ENCODE peak calls at places on chromosomes 4 and X, in eight cellular contexts. T is naive thymus-derived CD4-positive, alpha-beta T cell; C is adrenal gland; I is suprapubic skin; F is MM.1S; Z is CD4-positive, CD25-positive, alpha-beta regulatory T cell; D is mammary epithelial cell; B is neuronal stem cell. P is an unnamed sample.

GRCh38 chrX:139844163-139844562 is 88.7 kb downstream of the ATP11C start:
- DNase-seq in I (no peak), D (no peak), F (no peak), T (no peak), B (no peak), C (no peak), Z (no peak), P (no peak)

GRCh38 chrX:115413246-115413878 is 123.8 kb downstream of the LUZP4 start:
- DNase-seq in Z (no peak), I (no peak), D (no peak), C (no peak), B (no peak), T (no peak), F (no peak), P (no peak)

GRCh38 chr4:62543002-62543401 is 1342.9 kb downstream of the ADGRL3 start:
- DNase-seq in D (no peak), C (no peak), Z (no peak), T (no peak), F (peak; percentile 9), I (no peak), B (no peak), P (no peak)

GRCh38 chr4:155512812-155513211 is 136.0 kb upstream of the MAP9 start:
- DNase-seq in I (no peak), B (no peak), D (no peak), F (no peak), C (no peak), Z (no peak), T (no peak), P (no peak)

GRCh38 chrX:88425739-88426138 is 321.3 kb upstream of the CPXCR1 start:
- DNase-seq in B (no peak), F (peak; percentile 44), T (no peak), D (no peak), C (no peak), I (no peak), Z (no peak), P (no peak)

GRCh38 chr4:184396001-184396400 is 78.3 kb downstream of the IRF2 start:
- DNase-seq in C (no peak), T (no peak), F (no peak), B (no peak), D (no peak), I (no peak), Z (no peak), P (no peak)

GRCh38 chr4:31793907-31794306 is 1073.7 kb downstream of the PCDH7 start:
- DNase-seq in C (no peak), F (no peak), D (no peak), Z (no peak), B (no peak), I (no peak), T (no peak), P (no peak)

GRCh38 chr4:72375050-72375736 is 193.8 kb downstream of the ADAMTS3 start:
- DNase-seq in I (no peak), B (no peak), D (peak; percentile 84), F (no peak), T (no peak), C (no peak), Z (no peak), P (no peak)

GRCh38 chr4:89254847-89255246 is 52.8 kb downstream of the GPRIN3 start:
- DNase-seq in D (peak; percentile 17), T (peak; percentile 48), B (no peak), Z (peak; percentile 56), C (no peak), F (peak; percentile 49), I (no peak), P (peak; percentile 12)

GRCh38 chrX:124211312-124211942 is 121.0 kb upstream of the TEX13D start:
- DNase-seq in C (no peak), I (no peak), B (no peak), F (peak; percentile 48), D (peak; percentile 44), Z (peak; percentile 54), T (peak; percentile 56), P (no peak)

GRCh38 chrX:132041016-132041415 is 17.9 kb downstream of the STK26 start:
- DNase-seq in B (no peak), F (no peak), D (peak; percentile 49), T (no peak), Z (no peak), I (no peak), C (no peak), P (no peak)

GRCh38 chr4:25110653-25111329 is 49.5 kb downstream of the SEPSECS start:
- DNase-seq in I (no peak), T (no peak), F (no peak), D (no peak), B (no peak), Z (no peak), C (no peak), P (no peak)

GRCh38 chr4:148883435-148883834 is 441.2 kb upstream of the NR3C2 start:
- DNase-seq in B (no peak), I (no peak), D (no peak), T (no peak), Z (no peak), F (no peak), C (no peak), P (no peak)

GRCh38 chr4:108512615-108513505 is 107.5 kb upstream of the RPL34 start:
- DNase-seq in T (peak; percentile 67), I (no peak), C (peak; percentile 69), D (peak; percentile 20), Z (peak; percentile 36), B (peak; percentile 44), F (no peak), P (no peak)

DNA sequence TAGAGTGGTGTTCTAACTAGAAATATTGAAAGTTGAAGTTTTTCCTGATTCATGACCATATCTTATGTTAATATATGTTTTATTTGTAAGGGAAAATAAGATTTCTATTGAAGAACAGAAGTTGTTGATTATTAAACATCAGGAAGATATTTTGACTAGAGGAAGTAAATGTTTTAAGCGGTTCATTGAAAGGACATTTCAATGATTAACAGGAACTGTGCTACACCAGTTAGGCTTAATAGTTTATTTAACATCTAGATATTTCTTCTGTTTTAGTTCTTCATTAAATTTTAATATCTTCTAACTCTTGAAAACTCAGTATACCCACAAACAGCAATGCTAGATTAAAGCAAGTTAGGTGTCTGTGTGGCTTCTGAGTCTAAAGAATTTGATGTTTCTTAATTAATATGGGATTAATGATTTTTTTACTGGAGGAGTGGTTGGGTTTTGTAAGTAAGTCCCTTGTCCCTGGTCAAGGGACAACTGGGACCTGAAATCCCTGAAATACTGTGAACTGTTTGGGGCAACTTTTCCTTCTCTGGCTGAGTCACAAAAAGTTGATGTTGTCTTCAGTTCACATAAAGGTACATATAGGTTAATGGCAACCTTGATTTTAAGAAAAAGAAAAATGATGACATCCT is 42.9 kb upstream of the CYP4V2 start:
- DNase-seq in Z (no peak), F (no peak), I (no peak), D (no peak), T (no peak), B (no peak), C (no peak), P (no peak)
- H3K27ac ChIP-seq in Z (no peak overlapping the region), F (no peak overlapping the region), I (no peak overlapping the region), D (no peak overlapping the region), T (no peak overlapping the region), B (no peak overlapping the region), C (no peak overlapping the region), P (no peak overlapping the region)

GRCh38 chrX:46179748-46180147 is 365.5 kb downstream of the ZNF674 start:
- DNase-seq in I (no peak), C (no peak), T (no peak), D (no peak), Z (no peak), B (no peak), F (no peak), P (peak; percentile 3)

GRCh38 chrX:46184749-46185148 is 360.5 kb downstream of the ZNF674 start:
- DNase-seq in D (peak; percentile 87), F (no peak), Z (no peak), C (no peak), B (no peak), T (no peak), I (no peak), P (no peak)

GRCh38 chrX:46185923-46186810 is 359.1 kb downstream of the ZNF674 start:
- DNase-seq in B (no peak), F (no peak), Z (no peak), C (no peak), T (no peak), D (peak; percentile 78), I (no peak), P (no peak)

GRCh38 chrX:46178763-46179162 is 366.5 kb downstream of the ZNF674 start:
- DNase-seq in I (no peak), T (no peak), B (no peak), C (no peak), Z (no peak), F (no peak), D (no peak), P (no peak)

DNA sequence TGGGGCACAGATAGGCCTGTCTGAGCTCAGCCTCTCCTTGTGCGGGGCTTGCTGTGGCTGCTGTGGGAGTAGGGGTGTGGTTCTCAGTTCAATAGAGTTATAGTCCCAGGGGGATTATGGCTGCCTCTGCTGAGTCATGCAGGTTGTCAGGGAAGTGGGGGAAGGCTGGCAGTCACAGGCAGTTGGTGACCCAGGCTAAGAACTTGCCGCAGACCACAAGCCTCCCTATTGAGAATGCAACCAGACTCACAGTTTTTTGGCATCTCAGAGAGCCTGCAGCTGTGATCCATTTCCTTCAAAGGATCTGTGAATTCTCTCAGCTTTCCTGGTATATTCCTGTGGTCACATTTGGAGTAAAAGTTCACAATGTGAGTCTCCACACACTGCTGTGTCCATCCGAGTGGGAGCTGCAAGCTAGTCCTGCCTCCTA is 364.9 kb downstream of the ZNF674 start:
- DNase-seq in C (no peak), B (peak; percentile 0), I (no peak), D (peak; percentile 82), Z (no peak), T (no peak), F (peak; percentile 6), P (peak; percentile 85)
- H3K27ac ChIP-seq in C (no peak overlapping the region), B (no peak overlapping the region), I (no peak overlapping the region), D (peak overlapping the region; percentile 58), Z (no peak overlapping the region), T (no peak overlapping the region), F (no peak overlapping the region), P (peak overlapping the region; percentile 75)

DNA sequence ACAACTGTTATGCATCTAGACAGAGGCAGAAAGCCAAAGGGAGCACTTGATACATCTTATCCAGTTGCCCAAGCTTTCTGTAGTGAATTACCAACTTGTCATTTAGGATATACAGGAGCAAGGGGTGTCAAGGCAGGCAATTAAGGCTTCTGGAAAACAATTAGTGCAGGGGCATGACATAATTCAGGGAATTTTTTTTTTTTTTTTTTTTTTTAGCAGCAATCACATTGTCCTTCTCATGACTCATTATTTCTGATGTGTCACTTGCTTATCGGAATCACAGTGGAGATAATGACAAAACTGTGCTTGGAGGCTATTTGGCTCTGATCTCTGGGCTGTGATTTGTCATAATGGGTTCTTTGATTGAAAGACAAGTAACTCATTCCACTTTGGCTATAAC is 259.5 kb downstream of the ARHGAP24 start:
- DNase-seq in D (peak; percentile 19), F (no peak), C (peak; percentile 43), T (no peak), B (no peak), I (no peak), Z (no peak), P (no peak)
- H3K27ac ChIP-seq in D (no peak overlapping the region), F (no peak overlapping the region), C (no peak overlapping the region), T (no peak overlapping the region), B (no peak overlapping the region), I (peak overlapping the region; percentile 5), Z (no peak overlapping the region), P (no peak overlapping the region)

DNA sequence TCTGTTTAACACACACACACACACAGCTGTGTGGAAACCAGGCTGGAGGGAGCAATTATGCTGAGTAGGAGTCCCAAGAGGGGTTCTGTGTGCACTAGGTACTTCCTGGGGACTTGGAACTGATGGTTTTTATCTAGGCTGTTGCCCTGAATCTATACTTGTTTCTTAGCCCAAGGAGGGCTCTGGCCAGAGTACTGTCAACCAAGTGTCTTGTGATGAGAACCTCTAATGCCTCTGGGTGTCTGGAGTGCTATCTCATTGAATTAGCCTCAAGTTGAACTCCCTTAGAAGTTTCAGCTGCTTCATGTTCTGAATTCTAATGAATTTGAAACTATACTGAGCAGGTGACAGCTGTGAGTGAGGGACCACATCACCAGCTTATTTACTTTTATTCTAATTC is 16.6 kb downstream of the ARHGAP24 start:
- DNase-seq in C (no peak), B (no peak), Z (no peak), T (no peak), I (no peak), D (no peak), F (peak; percentile 50), P (no peak)
- H3K27ac ChIP-seq in C (no peak overlapping the region), B (no peak overlapping the region), Z (no peak overlapping the region), T (no peak overlapping the region), I (no peak overlapping the region), D (no peak overlapping the region), F (no peak overlapping the region), P (no peak overlapping the region)

P was measured in HL-60.